ENCODE peak calls at places on chromosomes 5 and 9, in nine cellular contexts. H, J, M, Q, T, R, A, O and Y are unnamed samples.

GRCh38 chr9:135129137-135129695 is 41.7 kb downstream of the OLFM1 start:
- DNase-seq in J (no peak), H (no peak), R (no peak), O (no peak), T (no peak), A (no peak), M (no peak), Q (no peak), Y (no peak)

GRCh38 chr5:107426209-107426608 is 244.5 kb downstream of the EFNA5 start:
- DNase-seq in Q (no peak), J (no peak), H (no peak), O (no peak), M (no peak), A (no peak), T (no peak), R (no peak), Y (no peak)

GRCh38 chr5:171899792-171900191 is 106.6 kb downstream of the FBXW11 start:
- DNase-seq in R (no peak), Q (no peak), M (no peak), J (no peak), H (no peak), O (no peak), T (no peak), A (no peak), Y (no peak)

GRCh38 chr5:42745426-42745825 is 11.2 kb upstream of the CCDC152 start:
- DNase-seq in O (no peak), M (no peak), Q (no peak), H (no peak), T (no peak), A (peak), R (no peak), J (no peak), Y (no peak)

GRCh38 chr5:59592101-59592500 is 301.4 kb downstream of the PDE4D start:
- DNase-seq in Q (no peak), J (peak), A (no peak), R (no peak), O (no peak), M (no peak), T (no peak), H (no peak), Y (peak)

GRCh38 chr9:114084282-114085073 is 6.4 kb upstream of the AMBP start:
- DNase-seq in O (no peak), A (no peak), R (no peak), H (no peak), M (no peak), T (no peak), Q (no peak), J (no peak), Y (no peak)

GRCh38 chr5:50440651-50441478 is at the start of gene EMB:
- DNase-seq in T (no peak), A (peak), M (no peak), Q (peak), H (peak), J (no peak), R (peak), O (peak), Y (peak)

GRCh38 chr5:34411470-34412346 is 244.4 kb upstream of the RAI14 start:
- DNase-seq in Q (no peak), M (peak), A (no peak), O (no peak), J (no peak), R (no peak), T (no peak), H (no peak), Y (peak)

GRCh38 chr9:115137511-115137910 is 19.6 kb upstream of the TNC start:
- DNase-seq in M (no peak), T (no peak), R (no peak), J (no peak), H (no peak), Q (no peak), A (no peak), O (no peak), Y (no peak)

GRCh38 chr5:173644700-173645436 is 28.4 kb upstream of the BOD1 start:
- DNase-seq in A (no peak), O (no peak), J (no peak), Q (no peak), M (no peak), H (no peak), T (no peak), R (no peak), Y (peak)

GRCh38 chr5:5523066-5523505 is 100.6 kb downstream of the ICE1 start:
- DNase-seq in M (no peak), T (no peak), J (no peak), A (peak), R (no peak), Q (no peak), O (no peak), H (no peak), Y (peak)

GRCh38 chr5:72138943-72139467 is 31.7 kb downstream of the MAP1B start:
- DNase-seq in H (no peak), O (no peak), J (peak), A (no peak), Q (no peak), M (peak), R (no peak), T (no peak), Y (peak)

GRCh38 chr5:133289686-133290367 is 238.0 kb downstream of the HSPA4 start:
- DNase-seq in T (no peak), J (no peak), A (no peak), M (no peak), O (no peak), H (no peak), R (no peak), Q (no peak), Y (no peak)

GRCh38 chr5:179827684-179828083 is 7.0 kb downstream of the SQSTM1 start:
- DNase-seq in H (no peak), R (no peak), O (no peak), M (no peak), J (no peak), A (no peak), Q (no peak), T (no peak), Y (no peak)

GRCh38 chr5:130109152-130109551 is 204.9 kb downstream of the CHSY3 start:
- DNase-seq in O (no peak), A (peak), H (no peak), J (peak), Q (no peak), T (no peak), M (no peak), R (no peak), Y (peak)

GRCh38 chr5:35671516-35671915 is 53.9 kb downstream of the SPEF2 start:
- DNase-seq in A (no peak), H (no peak), R (no peak), O (no peak), Q (no peak), T (no peak), M (no peak), J (no peak), Y (peak)

GRCh38 chr5:27290166-27290565 is 251.8 kb upstream of the CDH9 start:
- DNase-seq in O (no peak), Q (no peak), M (no peak), A (no peak), T (no peak), R (no peak), J (no peak), H (no peak), Y (peak)

GRCh38 chr5:163104496-163104895 is 332.9 kb upstream of the CCNG1 start:
- DNase-seq in M (no peak), J (no peak), A (peak), T (no peak), R (no peak), O (no peak), H (no peak), Q (no peak), Y (no peak)

GRCh38 chr9:36946653-36947052 is 87.4 kb downstream of the PAX5 start:
- DNase-seq in M (no peak), R (no peak), H (no peak), O (no peak), Q (no peak), T (no peak), A (no peak), J (peak), Y (peak)

GRCh38 chr5:100855940-100856339 is 47.1 kb downstream of the ST8SIA4 start:
- DNase-seq in J (no peak), T (no peak), M (no peak), R (no peak), H (no peak), O (no peak), Q (no peak), A (no peak), Y (no peak)

GRCh38 chr9:120281665-120282064 is 298.3 kb downstream of the CDK5RAP2 start:
- DNase-seq in O (no peak), Q (no peak), A (no peak), J (no peak), M (no peak), T (peak), H (no peak), R (no peak), Y (no peak)

GRCh38 chr5:142613231-142613630 is 72.7 kb downstream of the FGF1 start:
- DNase-seq in Q (no peak), A (no peak), J (no peak), T (no peak), M (no peak), H (no peak), O (no peak), R (no peak), Y (peak)

GRCh38 chr5:82142217-82142841 is 135.8 kb downstream of the RPS23 start:
- DNase-seq in T (no peak), Q (no peak), J (no peak), H (no peak), O (no peak), R (no peak), M (no peak), A (no peak), Y (no peak)

GRCh38 chr9:93136693-93137092 is 2.6 kb upstream of the NINJ1 start:
- DNase-seq in R (no peak), A (no peak), Q (no peak), T (no peak), O (no peak), H (no peak), J (no peak), M (no peak), Y (no peak)

GRCh38 chr9:21017092-21017491 is 14.3 kb downstream of the HACD4 start:
- DNase-seq in H (no peak), O (no peak), R (no peak), T (no peak), M (peak), J (no peak), Q (no peak), A (peak), Y (peak)

GRCh38 chr5:168227001-168227400 is 64.4 kb upstream of the WWC1 start:
- DNase-seq in O (no peak), A (no peak), H (no peak), T (no peak), R (no peak), J (no peak), Q (no peak), M (no peak), Y (no peak)

GRCh38 chr9:110050925-110051355 is 157.0 kb downstream of the C9orf152 start:
- DNase-seq in T (no peak), M (peak), H (no peak), O (peak), Q (no peak), J (peak), R (peak), A (peak), Y (peak)

GRCh38 chr9:125894566-125894965 is 147.4 kb downstream of the PBX3 start:
- DNase-seq in Q (no peak), M (no peak), T (no peak), O (no peak), J (no peak), H (no peak), R (no peak), A (no peak), Y (no peak)

GRCh38 chr9:128193469-128194096 is 2.2 kb upstream of the CIZ1 start:
- DNase-seq in R (no peak), M (no peak), H (no peak), J (no peak), O (no peak), A (no peak), Q (no peak), T (no peak), Y (no peak)

GRCh38 chr9:128192601-128193371 is 1.4 kb upstream of the CIZ1 start:
- DNase-seq in M (no peak), A (peak), T (peak), O (peak), R (peak), Q (peak), H (peak), J (no peak), Y (peak)

GRCh38 chr9:128190013-128190412 is 1.4 kb downstream of the CIZ1 start:
- DNase-seq in T (no peak), M (no peak), O (no peak), A (no peak), J (no peak), R (no peak), H (no peak), Q (no peak), Y (no peak)

GRCh38 chr9:128190516-128191405 is 611 bp downstream of the CIZ1 start:
- DNase-seq in A (no peak), R (no peak), J (no peak), T (no peak), O (no peak), Q (no peak), M (no peak), H (no peak), Y (peak)

DNA sequence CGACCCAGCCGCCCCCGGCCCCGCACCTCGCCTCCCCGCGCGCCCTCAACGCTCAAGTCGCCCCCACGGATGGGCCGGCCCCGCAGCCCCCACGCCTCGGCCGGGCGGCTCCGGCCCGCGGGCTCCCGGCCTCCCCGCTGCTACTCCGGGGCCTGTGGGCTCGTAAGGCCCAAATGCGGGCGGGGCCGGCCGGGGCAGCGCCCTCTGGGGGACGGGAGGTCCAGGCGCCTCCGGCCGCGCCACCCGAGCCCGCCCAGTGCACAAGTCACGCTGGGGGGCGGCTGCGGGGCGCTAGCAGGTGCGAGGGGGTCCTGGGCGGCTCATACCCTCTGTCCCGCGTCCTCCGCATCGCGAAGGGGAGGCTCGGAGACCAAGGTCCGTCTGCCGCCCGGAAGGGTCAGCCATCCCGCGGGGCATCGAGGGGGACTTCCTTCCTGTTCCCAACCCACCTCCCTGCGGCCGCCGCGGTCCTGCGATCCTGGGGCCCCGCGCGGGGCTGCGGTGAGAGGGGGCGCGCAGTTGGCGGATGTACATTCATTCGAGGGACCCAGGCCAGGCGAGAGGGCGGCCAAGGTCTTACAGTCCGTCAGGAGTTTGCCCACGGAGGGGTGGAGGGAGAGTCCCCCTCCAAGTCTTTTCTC is at the start of gene CIZ1:
- DNase-seq in O (peak), Q (peak), A (peak), T (peak), R (peak), H (peak), M (no peak), J (no peak), Y (peak)
- TF ChIP-seq CTCF in O (peak), Q (peak), A (peak), T (peak), R (peak), H (peak), M (peak), J (peak), Y (peak)

GRCh38 chr9:34898846-34899245 is 59.2 kb upstream of the PHF24 start:
- DNase-seq in R (no peak), T (peak), Q (no peak), J (no peak), A (no peak), H (no peak), M (no peak), O (no peak), Y (no peak)
- H3K4me3 ChIP-seq in R (no peak), T (no peak), Q (no peak), J (no peak), A (no peak), H (no peak), M (no peak), O (no peak), Y (no peak)

DNA sequence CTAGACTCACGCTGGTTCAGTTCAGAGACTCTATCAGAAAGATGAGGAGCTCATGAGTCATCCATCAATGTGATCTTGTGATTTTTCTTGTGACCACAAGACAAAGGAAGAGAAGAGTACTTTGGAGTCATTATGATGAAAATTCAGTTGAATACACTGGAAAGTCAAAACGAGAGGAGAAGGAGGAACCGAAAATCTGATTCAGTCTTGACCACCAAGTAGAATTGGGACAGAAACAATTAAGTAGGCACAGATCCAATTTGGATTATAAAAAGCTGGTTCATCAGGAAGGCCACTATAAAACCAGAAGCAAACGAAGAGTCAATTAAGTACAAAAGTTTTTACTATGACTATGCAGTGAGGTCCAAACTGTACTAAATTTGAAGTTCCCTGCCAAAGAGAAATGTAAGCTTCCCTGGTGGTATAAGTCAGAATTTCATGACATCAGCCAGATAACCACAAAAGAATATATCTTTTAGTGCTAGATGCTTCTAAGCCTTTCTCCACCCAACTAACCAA is 90.9 kb downstream of the THBS4 start:
- DNase-seq in O (no peak), Q (no peak), R (no peak), J (peak), T (no peak), M (peak), A (no peak), H (no peak), Y (peak)
- TF ChIP-seq CTCF in O (peak), Q (no peak), R (no peak), J (peak), T (no peak), M (no peak), A (no peak), H (peak), Y (peak)

DNA sequence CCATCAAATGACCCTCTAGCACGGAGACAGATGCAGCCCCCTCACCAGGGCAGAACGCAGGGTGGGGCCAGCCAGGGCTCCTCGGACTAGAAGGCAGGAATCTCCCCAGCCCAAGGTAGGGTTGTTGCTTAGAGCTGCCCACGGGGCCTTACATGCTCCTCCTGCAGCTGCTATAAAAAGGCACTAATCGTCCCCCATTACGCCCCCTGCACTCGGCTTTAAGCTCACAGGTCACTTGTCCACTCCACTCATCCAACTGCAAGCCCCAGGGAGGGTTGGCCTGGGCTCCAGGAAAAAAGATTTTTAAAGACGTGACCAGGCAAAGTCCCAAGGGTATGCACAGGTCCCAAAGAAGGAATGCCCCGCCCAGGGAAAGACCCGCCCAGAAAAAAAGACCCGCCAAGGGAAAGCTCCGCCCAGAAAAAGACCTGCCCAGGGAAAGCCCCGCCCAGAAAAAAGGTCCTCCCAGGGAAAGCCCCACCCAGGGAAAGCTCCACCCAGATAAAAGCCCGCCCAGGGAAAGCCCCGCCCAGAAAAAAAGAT is 11.1 kb downstream of the GRIN1 start:
- DNase-seq in Q (no peak), O (no peak), T (no peak), H (no peak), R (no peak), M (no peak), A (no peak), J (no peak), Y (no peak)
- H3K4me3 ChIP-seq in Q (no peak), O (no peak), T (no peak), H (no peak), R (no peak), M (no peak), A (no peak), J (no peak), Y (no peak)

GRCh38 chr5:117594165-117594564 is 1019.5 kb upstream of the SEMA6A start:
- DNase-seq in H (no peak), O (no peak), T (no peak), Q (no peak), J (peak), M (no peak), A (no peak), R (no peak), Y (peak)

GRCh38 chr5:117587111-117587510 is 1012.5 kb upstream of the SEMA6A start:
- DNase-seq in H (no peak), A (no peak), J (no peak), M (no peak), T (no peak), O (no peak), R (no peak), Q (no peak), Y (no peak)

GRCh38 chr5:117588611-117589010 is 1014.0 kb upstream of the SEMA6A start:
- DNase-seq in M (no peak), A (no peak), H (no peak), Q (no peak), O (no peak), J (no peak), T (no peak), R (no peak), Y (no peak)

DNA sequence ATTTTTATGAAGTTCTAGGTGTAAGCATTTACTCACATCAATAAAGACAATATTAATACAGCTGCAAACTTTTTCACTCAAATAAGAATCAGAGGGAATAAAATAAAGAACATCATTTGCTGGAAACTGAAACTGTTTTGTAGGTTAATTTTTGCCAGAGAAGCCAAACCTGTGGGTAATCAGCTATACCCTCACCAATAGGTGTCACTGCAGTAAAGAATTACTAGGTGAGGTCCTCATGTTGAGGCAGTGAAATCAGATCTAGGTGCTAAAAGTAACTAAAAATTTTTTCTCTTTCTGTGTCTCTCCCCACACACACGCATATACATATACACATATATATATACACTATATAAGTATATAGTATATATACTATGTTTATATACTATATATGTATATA is 1016.3 kb upstream of the SEMA6A start:
- DNase-seq in O (no peak), M (no peak), Q (no peak), T (no peak), R (no peak), J (peak), H (no peak), A (no peak), Y (no peak)
- TF ChIP-seq CTCF in O (no peak), M (peak), Q (peak), T (peak), R (peak), J (peak), H (no peak), A (no peak), Y (no peak)